ENCODE peak calls at places on chromosomes 12 and 14, in ten cellular contexts. N is uterus, W is thoracic aorta, V is colonic mucosa, Y is esophagus muscularis mucosa, K is cardiac muscle cell, G is tibial artery, C is adrenal gland, U is astrocyte, S is psoas muscle. J is an unnamed sample. For H3K4me1, the result is how much of the 10 kb centered on the place peaks cover.

GRCh38 chr14:42918615-42919014 is 1311.9 kb downstream of the LRFN5 start:
- DNase-seq in C (no peak), S (no peak), G (no peak), W (no peak), N (no peak), K (no peak), U (no peak), V (no peak), Y (no peak), J (no peak)

GRCh38 chr14:104295681-104296387 is 157.4 kb downstream of the KIF26A start:
- DNase-seq in K (no peak), W (no peak), U (no peak), G (no peak), N (no peak), C (no peak), S (peak), V (no peak), Y (no peak), J (no peak)

GRCh38 chr12:104643921-104644669 is 187.3 kb downstream of the CHST11 start:
- DNase-seq in S (no peak), V (no peak), W (no peak), G (peak), K (no peak), Y (no peak), N (no peak), U (no peak), C (peak), J (no peak)

GRCh38 chr12:79983492-79983891 is 48.6 kb upstream of the PPP1R12A start:
- DNase-seq in V (no peak), U (peak), K (no peak), W (no peak), S (no peak), C (no peak), Y (no peak), G (no peak), N (no peak), J (no peak)

GRCh38 chr12:112023759-112024396 is 10.7 kb downstream of the ERP29 start:
- DNase-seq in Y (no peak), G (no peak), S (no peak), C (no peak), W (no peak), U (no peak), N (no peak), V (no peak), K (no peak), J (no peak)

GRCh38 chr12:45762185-45763110 is 32.9 kb downstream of the ARID2 start:
- DNase-seq in W (no peak), C (peak), K (peak), G (no peak), N (no peak), Y (no peak), S (no peak), U (peak), V (no peak), J (no peak)

GRCh38 chr12:6327159-6327558 is 14.7 kb downstream of the TNFRSF1A start:
- DNase-seq in W (no peak), S (no peak), V (no peak), G (no peak), Y (no peak), U (no peak), N (peak), C (peak), K (no peak), J (no peak)

GRCh38 chr12:57341275-57341990 is 89.4 kb downstream of the R3HDM2 start:
- DNase-seq in V (no peak), C (peak), K (peak), S (no peak), U (peak), N (no peak), G (no peak), Y (no peak), W (no peak), J (no peak)

GRCh38 chr14:89598548-89599186 is 181.6 kb upstream of the FOXN3 start:
- DNase-seq in C (no peak), G (no peak), K (no peak), Y (no peak), N (no peak), V (no peak), U (no peak), W (no peak), S (no peak), J (no peak)

GRCh38 chr14:94805726-94806288 is 35.9 kb upstream of the GSC start:
- DNase-seq in V (no peak), Y (no peak), U (peak), S (no peak), W (no peak), K (no peak), N (no peak), G (peak), C (no peak), J (no peak)

GRCh38 chr12:29725587-29726320 is 58.0 kb downstream of the TMTC1 start:
- DNase-seq in W (peak), K (no peak), S (peak), G (peak), N (peak), U (peak), Y (no peak), C (no peak), V (no peak), J (no peak)

GRCh38 chr12:94145231-94145979 is 3.0 kb upstream of the PLXNC1 start:
- DNase-seq in N (peak), G (no peak), U (peak), C (no peak), W (no peak), S (no peak), V (no peak), Y (no peak), K (peak), J (no peak)

GRCh38 chr12:106493531-106493930 is 89.3 kb upstream of the RFX4 start:
- DNase-seq in K (no peak), W (no peak), N (no peak), U (no peak), Y (no peak), S (no peak), C (no peak), V (no peak), G (no peak), J (no peak)

GRCh38 chr14:76975865-76976622 is 52.5 kb downstream of the IRF2BPL start:
- DNase-seq in U (no peak), G (no peak), W (no peak), S (no peak), K (no peak), V (no peak), N (no peak), Y (no peak), C (peak), J (no peak)

GRCh38 chr12:120368789-120369475 is at the start of gene MSI1:
- DNase-seq in G (no peak), W (no peak), N (no peak), U (no peak), V (no peak), C (no peak), K (peak), Y (no peak), S (no peak), J (no peak)
- H3K4me3 ChIP-seq in G (peak), W (peak), N (peak), U (peak), V (peak), C (no peak), K (peak), Y (peak), S (peak), J (no peak)

GRCh38 chr12:65121049-65121955 is at the start of gene WIF1:
- DNase-seq in K (peak), Y (no peak), U (no peak), C (peak), V (no peak), W (no peak), G (no peak), S (peak), N (no peak), J (peak)
- TF ChIP-seq CTCF in K (peak), Y (no peak), U (peak), C (no peak), V (peak), W (peak), G (no peak), S (no peak), N (no peak), J (no peak)

GRCh38 chr14:70654609-70655008 is 12.9 kb downstream of the TTC9 start:
- DNase-seq in C (no peak), Y (no peak), G (no peak), V (no peak), U (no peak), N (no peak), W (no peak), K (no peak), S (no peak), J (no peak)
- H3K4me1 ChIP-seq in C (under half), Y (under half), G (under half), V (under half), U (under half), N (under half), W (under half), K (under half), S (under half), J (under half)

GRCh38 chr14:44625098-44625497 is 118.0 kb upstream of the FSCB start:
- DNase-seq in N (no peak), G (no peak), U (no peak), K (no peak), S (no peak), C (peak), Y (no peak), W (no peak), V (no peak), J (no peak)
- H3K4me3 ChIP-seq in N (no peak), G (no peak), U (no peak), K (no peak), S (no peak), C (no peak), Y (no peak), W (no peak), V (no peak), J (no peak)